ENCODE peak calls at places on chromosomes 12 and 14, in four cellular contexts. I, A, J and N are unnamed samples.

GRCh38 chr14:100712490-100712889 is 14.2 kb upstream of the DLK1 start:
- DNase-seq in I (no peak), A (no peak), J (no peak), N (no peak)

GRCh38 chr14:89013098-89013504 is 188.7 kb downstream of the TTC8 start:
- DNase-seq in I (no peak), A (no peak), J (peak), N (no peak)

GRCh38 chr12:121795029-121795977 is 1.8 kb upstream of the RHOF start:
- DNase-seq in I (peak), A (peak), J (peak), N (no peak)

GRCh38 chr12:27604431-27604830 is 80.4 kb downstream of the PPFIBP1 start:
- DNase-seq in I (no peak), A (no peak), J (no peak), N (no peak)

GRCh38 chr12:103814436-103814835 is 26.6 kb downstream of the NT5DC3 start:
- DNase-seq in I (no peak), A (no peak), J (peak), N (no peak)

GRCh38 chr12:124392991-124393790 is 98.3 kb downstream of the RFLNA start:
- DNase-seq in I (no peak), A (no peak), J (peak), N (no peak)

GRCh38 chr12:80412343-80412953 is 31.6 kb upstream of the PTPRQ start:
- DNase-seq in I (no peak), A (no peak), J (peak), N (peak)

GRCh38 chr14:20782280-20782890 is 1.3 kb downstream of the RNASE6 start:
- DNase-seq in I (peak), A (no peak), J (no peak), N (no peak)

GRCh38 chr12:31900271-31900670 is 58.9 kb upstream of the RESF1 start:
- DNase-seq in I (no peak), A (no peak), J (peak), N (no peak)

GRCh38 chr14:95408731-95409471 is 89.2 kb upstream of the CLMN start:
- DNase-seq in I (no peak), A (no peak), J (no peak), N (no peak)

GRCh38 chr12:116164263-116164817 is 113.2 kb downstream of the MED13L start:
- DNase-seq in I (no peak), A (no peak), J (peak), N (no peak)

GRCh38 chr14:52080817-52081755 is 12.2 kb upstream of the NID2 start:
- DNase-seq in I (no peak), A (no peak), J (peak), N (peak)

GRCh38 chr14:74221741-74222140 is 17.5 kb upstream of the VSX2 start:
- DNase-seq in I (no peak), A (no peak), J (no peak), N (no peak)

GRCh38 chr14:39107624-39108023 is 4.6 kb upstream of the SEC23A start:
- DNase-seq in I (no peak), A (no peak), J (peak), N (no peak)

GRCh38 chr12:52139579-52140062 is 52.2 kb downstream of the KRT80 start:
- DNase-seq in I (no peak), A (peak), J (peak), N (no peak)

GRCh38 chr14:31207746-31208545 is at the start of gene HECTD1:
- DNase-seq in I (peak), A (peak), J (peak), N (no peak)

GRCh38 chr12:132623072-132623869 is 4.7 kb downstream of the P2RX2 start:
- DNase-seq in I (no peak), A (no peak), J (no peak), N (no peak)

GRCh38 chr14:97218336-97218712 is 421.1 kb downstream of the VRK1 start:
- DNase-seq in I (no peak), A (no peak), J (no peak), N (no peak)

GRCh38 chr12:6538420-6539275 is 4.3 kb downstream of the GAPDH start:
- DNase-seq in I (no peak), A (no peak), J (peak), N (no peak)

GRCh38 chr14:104977681-104978647 is at the start of gene AHNAK2:
- DNase-seq in I (peak), A (peak), J (peak), N (no peak)

GRCh38 chr14:51201890-51202289 is 38.2 kb upstream of the TMX1 start:
- DNase-seq in I (no peak), A (no peak), J (no peak), N (no peak)

GRCh38 chr12:116384629-116385485 is 107.4 kb upstream of the MED13L start:
- DNase-seq in I (peak), A (no peak), J (peak), N (no peak)

GRCh38 chr14:58465425-58465824 is 37.9 kb downstream of the KIAA0586 start:
- DNase-seq in I (no peak), A (no peak), J (peak), N (peak)

GRCh38 chr12:89117448-89118034 is 234.8 kb downstream of the DUSP6 start:
- DNase-seq in I (no peak), A (no peak), J (peak), N (no peak)

GRCh38 chr12:45379261-45379660 is 163.4 kb downstream of the ANO6 start:
- DNase-seq in I (no peak), A (no peak), J (no peak), N (peak)

GRCh38 chr14:75487155-75487671 is 35.1 kb upstream of the BATF start:
- DNase-seq in I (no peak), A (no peak), J (peak), N (no peak)

GRCh38 chr12:5441497-5442236 is 9.8 kb downstream of the NTF3 start:
- DNase-seq in I (no peak), A (no peak), J (peak), N (no peak)

GRCh38 chr12:16189849-16190248 is 87.6 kb downstream of the SLC15A5 start:
- DNase-seq in I (no peak), A (no peak), J (peak), N (no peak)

GRCh38 chr12:96210376-96211055 is 16.3 kb downstream of the ELK3 start:
- DNase-seq in I (peak), A (peak), J (no peak), N (no peak)

GRCh38 chr12:124588689-124589318 is 21.4 kb upstream of the NCOR2 start:
- DNase-seq in I (no peak), A (no peak), J (peak), N (no peak)

GRCh38 chr12:552466-552865 is 92.7 kb downstream of the B4GALNT3 start:
- DNase-seq in I (no peak), A (no peak), J (no peak), N (no peak)

GRCh38 chr14:70254476-70254961 is 65.8 kb upstream of the SLC8A3 start:
- DNase-seq in I (peak), A (no peak), J (peak), N (no peak)

GRCh38 chr14:99819514-99819913 is 26.3 kb downstream of the EML1 start:
- DNase-seq in I (no peak), A (no peak), J (no peak), N (no peak)

GRCh38 chr12:25960176-25960575 is 1.7 kb downstream of the RASSF8 start:
- DNase-seq in I (no peak), A (no peak), J (peak), N (no peak)

GRCh38 chr12:32494676-32495075 is 95.3 kb downstream of the FGD4 start:
- DNase-seq in I (no peak), A (no peak), J (peak), N (no peak)

GRCh38 chr12:2341871-2342270 is 289.1 kb downstream of the CACNA1C start:
- DNase-seq in I (no peak), A (no peak), J (peak), N (peak)

GRCh38 chr12:48077111-48077510 is 28.8 kb downstream of the SENP1 start:
- DNase-seq in I (no peak), A (no peak), J (no peak), N (no peak)

GRCh38 chr14:100554082-100554677 is 33.0 kb downstream of the BEGAIN start:
- DNase-seq in I (no peak), A (no peak), J (no peak), N (no peak)

GRCh38 chr12:92064420-92064819 is 81.2 kb downstream of the BTG1 start:
- DNase-seq in I (no peak), A (no peak), J (peak), N (no peak)